ENCODE peak calls at places on chromosomes 16 and 17, in four cellular contexts. K is H1, Z is hepatocyte, Y is IMR-90. I is an unnamed sample.

GRCh38 chr16:56534847-56535383 is 15.1 kb upstream of the BBS2 start:
- DNase-seq in K (no peak), Z (no peak), Y (no peak), I (no peak)

GRCh38 chr17:76471498-76472257 is 4.3 kb downstream of the AANAT start:
- DNase-seq in K (no peak), Z (no peak), Y (no peak), I (no peak)

GRCh38 chr16:53071748-53072301 is 17.0 kb downstream of the CHD9 start:
- DNase-seq in K (no peak), Z (no peak), Y (no peak), I (no peak)

GRCh38 chr16:50622643-50623369 is 58.3 kb downstream of the SNX20 start:
- DNase-seq in K (no peak), Z (no peak), Y (no peak), I (no peak)

GRCh38 chr17:63843387-63844292 is 1.2 kb upstream of the SMARCD2 start:
- DNase-seq in K (no peak), Z (peak), Y (peak), I (no peak)

GRCh38 chr17:32467949-32468348 is 18.8 kb upstream of the CDK5R1 start:
- DNase-seq in K (no peak), Z (no peak), Y (no peak), I (no peak)

GRCh38 chr16:22284637-22285515 is 12.3 kb upstream of the POLR3E start:
- DNase-seq in K (no peak), Z (no peak), Y (peak), I (no peak)

GRCh38 chr16:2782583-2783351 is 4.6 kb downstream of the PRSS33 start:
- DNase-seq in K (no peak), Z (no peak), Y (no peak), I (no peak)

GRCh38 chr17:40694584-40694983 is 9.0 kb downstream of the KRT24 start:
- DNase-seq in K (no peak), Z (peak), Y (no peak), I (no peak)

DNA sequence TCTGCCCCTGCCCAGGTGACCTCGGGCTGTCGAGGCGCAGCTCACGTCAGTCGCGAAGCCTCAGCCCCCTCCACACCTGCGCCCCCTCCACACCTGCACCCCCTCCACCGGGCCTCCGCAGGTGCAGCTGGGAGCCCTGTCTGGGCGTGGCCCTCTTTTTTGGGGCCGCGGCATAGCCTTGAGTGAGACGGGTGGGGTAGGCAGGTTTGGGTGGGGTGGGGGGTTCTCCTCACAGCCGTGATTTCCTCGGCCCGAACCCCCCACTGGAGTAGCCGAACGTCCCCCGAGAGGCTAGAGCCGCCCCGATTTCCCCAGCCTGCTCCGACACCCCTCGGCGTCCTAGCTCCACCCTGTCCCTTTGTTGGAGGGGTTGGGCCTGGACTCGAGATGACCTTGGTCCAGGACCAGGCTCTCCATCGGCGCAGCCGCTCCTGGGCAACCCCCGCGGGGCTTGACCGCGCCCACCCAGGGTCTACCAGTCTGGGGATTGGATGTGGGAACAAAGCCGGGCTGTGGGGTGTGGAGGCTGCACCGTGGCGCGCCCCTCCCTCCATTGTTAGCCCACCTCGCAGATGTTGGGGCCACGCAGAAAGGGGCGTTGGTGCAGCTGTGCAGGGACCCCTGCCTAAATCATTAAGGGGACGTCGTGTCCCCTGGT is 627 bp downstream of the TUBB3 start:
- DNase-seq in K (peak), Z (peak), Y (no peak), I (peak)
- H3K4me3 ChIP-seq in K (peak), Z (peak), Y (peak), I (peak)

DNA sequence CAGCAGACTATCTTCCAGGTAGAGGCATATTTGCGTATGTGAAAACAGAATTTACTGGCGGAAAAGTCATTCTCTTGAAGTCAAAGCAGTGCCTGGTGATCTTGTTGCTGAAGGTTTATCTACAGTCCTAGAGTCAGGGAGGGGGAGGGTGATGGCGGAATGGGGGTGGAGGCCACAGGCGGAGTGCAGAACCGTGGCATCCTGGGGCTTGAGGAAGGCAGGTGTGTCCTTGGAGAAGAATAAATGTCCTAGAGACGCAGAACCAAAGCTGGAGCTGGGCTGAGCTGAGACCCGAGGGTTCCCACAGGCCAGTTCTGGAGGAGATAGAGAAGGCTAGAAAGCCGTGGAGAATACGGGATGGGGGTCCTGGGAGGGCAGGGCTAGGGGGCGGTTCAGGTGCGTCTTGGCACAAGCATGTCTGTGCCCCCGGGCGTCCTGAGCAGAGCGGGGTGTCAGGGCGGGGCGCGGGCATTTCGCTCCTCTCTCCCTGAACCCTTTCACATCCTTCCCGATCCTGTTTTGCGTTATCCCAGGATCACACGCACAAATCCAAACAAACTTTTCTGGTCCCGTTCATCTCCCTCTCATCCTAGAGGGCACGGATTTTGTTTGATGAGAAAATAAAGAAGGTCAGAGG is 76.9 kb upstream of the CREBBP start:
- DNase-seq in K (no peak), Z (no peak), Y (no peak), I (no peak)
- H3K4me2 ChIP-seq in K (no peak), Z (no peak), Y (no peak), I (no peak)

DNA sequence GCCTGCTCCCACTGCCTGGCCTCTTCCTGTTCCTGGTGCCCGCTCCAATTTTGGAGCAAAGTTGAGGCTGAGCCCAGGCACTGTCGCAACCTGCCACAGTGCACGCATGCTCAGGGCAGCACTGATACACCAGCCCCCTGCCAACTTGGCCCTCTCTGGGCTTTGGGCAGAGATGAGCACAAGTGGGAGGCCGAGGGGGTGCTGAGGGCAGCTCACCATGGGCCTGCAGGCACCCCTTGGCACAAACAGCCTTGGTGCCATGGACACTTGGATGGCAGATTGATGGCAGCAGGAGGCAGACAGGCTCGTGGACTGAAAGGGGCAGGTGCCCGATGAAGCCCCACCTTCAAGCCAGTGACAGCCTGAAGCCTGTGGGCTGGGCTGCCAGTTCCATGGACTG is 42.9 kb downstream of the PIGL start:
- DNase-seq in K (no peak), Z (no peak), Y (no peak), I (no peak)
- H3K27ac ChIP-seq in K (no peak), Z (no peak), Y (no peak), I (no peak)

GRCh38 chr16:48608871-48609452 is 1.0 kb downstream of the N4BP1 start:
- DNase-seq in K (no peak), Z (peak), Y (no peak), I (no peak)

GRCh38 chr16:48609453-48610023 is 442 bp downstream of the N4BP1 start:
- DNase-seq in K (peak), Z (peak), Y (peak), I (peak)

GRCh38 chr16:48608452-48608851 is 1.5 kb downstream of the N4BP1 start:
- DNase-seq in K (no peak), Z (no peak), Y (no peak), I (no peak)

GRCh38 chr16:48605518-48606110 is 4.4 kb downstream of the N4BP1 start:
- DNase-seq in K (no peak), Z (no peak), Y (no peak), I (no peak)

GRCh38 chr16:48607056-48607825 is 2.7 kb downstream of the N4BP1 start:
- DNase-seq in K (no peak), Z (peak), Y (peak), I (peak)
- H3K4me3 ChIP-seq in K (no peak), Z (peak), Y (no peak), I (peak)

DNA sequence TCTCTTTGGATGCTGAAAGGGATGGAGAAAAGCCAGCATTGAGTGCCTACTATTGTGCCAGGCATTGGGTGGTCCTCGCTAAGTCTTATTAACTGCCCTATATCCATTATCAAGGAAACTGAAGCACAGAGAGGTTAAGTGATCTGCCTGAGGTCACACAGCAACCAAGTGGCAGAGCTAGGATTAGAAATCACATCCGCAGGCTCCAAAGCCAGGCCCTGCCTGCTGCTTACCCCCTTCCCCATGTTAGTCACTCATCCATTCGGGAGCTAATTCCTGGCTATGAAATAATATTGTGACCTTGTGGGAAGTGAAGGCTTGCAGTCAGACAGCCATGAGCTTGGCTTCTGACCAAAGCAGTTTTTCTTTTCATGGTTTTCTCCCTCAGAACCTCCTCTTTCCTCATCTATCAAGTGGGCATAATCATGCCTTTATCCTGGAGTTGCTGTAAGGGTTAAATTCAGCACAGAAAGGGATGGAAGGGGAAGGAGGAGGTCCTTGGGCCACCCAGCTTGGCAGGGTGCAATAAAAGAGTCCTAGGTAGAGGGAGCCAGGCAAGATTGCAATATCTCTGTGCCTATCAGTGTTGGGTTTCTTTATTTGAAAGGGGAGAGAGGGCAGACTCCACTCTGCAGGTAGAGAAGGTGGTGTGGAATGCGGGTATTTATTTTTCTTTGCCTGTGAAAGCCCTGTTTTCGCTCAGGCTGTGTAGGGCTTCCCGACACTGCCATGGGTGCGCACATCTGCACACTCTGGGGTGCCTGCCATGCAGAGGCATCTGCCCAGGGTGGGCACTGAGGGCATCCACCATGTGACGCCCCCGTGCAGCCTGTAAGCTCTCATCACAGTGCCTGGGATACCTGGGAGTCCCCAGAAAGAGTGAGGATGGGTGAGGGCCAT is 11.3 kb downstream of the RAI1 start:
- DNase-seq in K (no peak), Z (no peak), Y (no peak), I (no peak)
- H3K4me2 ChIP-seq in K (peak), Z (peak), Y (no peak), I (peak)

GRCh38 chr16:9113707-9114106 is 22.3 kb downstream of the HAPSTR1 start:
- DNase-seq in K (no peak), Z (no peak), Y (no peak), I (no peak)
- H3K27ac ChIP-seq in K (no peak), Z (no peak), Y (no peak), I (no peak)

DNA sequence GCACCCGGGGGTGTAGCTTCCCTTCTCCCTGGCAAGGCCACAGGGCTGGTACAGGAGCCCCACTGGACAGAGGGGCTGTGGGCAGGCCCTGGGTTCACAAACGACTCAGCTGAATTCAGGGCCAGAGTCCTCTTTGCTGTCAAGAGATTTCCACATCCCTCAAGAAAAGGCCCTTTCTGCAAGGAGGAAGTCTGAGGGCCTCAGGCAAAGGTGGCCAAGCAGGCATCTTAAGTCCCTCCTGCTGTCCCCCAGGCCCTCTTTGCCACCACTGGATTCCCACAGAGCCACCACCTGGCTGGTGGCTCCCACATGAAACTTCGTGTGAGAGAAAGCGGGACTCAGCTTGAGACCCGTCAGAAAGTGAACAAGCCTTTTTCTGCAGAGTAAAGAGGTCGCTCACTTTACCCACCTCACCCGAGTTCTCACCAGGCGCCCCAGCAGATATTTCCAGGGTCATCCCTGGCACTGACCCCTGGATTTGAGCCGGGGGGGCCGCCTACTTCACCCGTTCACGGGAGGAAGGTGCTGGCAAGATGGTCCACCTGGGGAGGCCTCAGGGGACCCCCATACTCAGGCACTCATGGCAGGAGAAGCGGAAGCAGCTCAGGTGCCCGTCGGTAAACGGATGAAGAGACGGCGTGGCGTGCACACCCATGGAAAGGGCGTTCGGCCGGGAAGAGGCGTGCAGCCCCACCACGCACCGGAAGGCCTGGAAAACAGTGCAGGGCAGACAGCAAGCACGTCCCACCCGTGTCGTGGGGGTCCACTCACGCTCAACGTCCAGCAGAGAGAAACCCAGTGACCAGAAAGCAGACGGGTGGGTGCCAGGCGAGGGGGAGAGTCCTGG is 3.6 kb downstream of the RNF166 start:
- DNase-seq in K (no peak), Z (no peak), Y (no peak), I (no peak)
- H3K4me3 ChIP-seq in K (no peak), Z (no peak), Y (no peak), I (no peak)

GRCh38 chr16:17258077-17258599 is 212.6 kb downstream of the XYLT1 start:
- DNase-seq in K (no peak), Z (no peak), Y (no peak), I (no peak)
- H3K4me2 ChIP-seq in K (no peak), Z (no peak), Y (no peak), I (no peak)